ENCODE peak calls at places on chromosomes 16 and 17, in nine cellular contexts. U is mucosa of descending colon, K is astrocyte of the spinal cord, Q is cardiac muscle cell, H is MM.1S, F is mammary epithelial cell, X is bronchial epithelial cell, Y is breast epithelium, G is HCT116. D is an unnamed sample.
A peak's percentile ranks its signal among the peaks of the same experiment; 100 is the strongest.

GRCh38 chr17:59287452-59287851 is 44.0 kb upstream of the YPEL2 start:
- DNase-seq in U (no peak), K (peak; percentile 6), Q (no peak), H (peak; percentile 83), F (peak; percentile 51), X (peak; percentile 65), Y (no peak), G (peak; percentile 27), D (peak; percentile 67)

GRCh38 chr17:44875761-44876160 is 23.5 kb downstream of the EFTUD2 start:
- DNase-seq in U (no peak), K (no peak), Q (no peak), H (no peak), F (no peak), X (no peak), Y (no peak), G (no peak), D (no peak)

GRCh38 chr17:65656390-65657250 is 95.2 kb upstream of the AXIN2 start:
- DNase-seq in U (no peak), K (no peak), Q (no peak), H (no peak), F (no peak), X (no peak), Y (no peak), G (no peak), D (peak; percentile 24)

GRCh38 chr17:3894927-3895343 is 2.1 kb upstream of the CAMKK1 start:
- DNase-seq in U (no peak), K (no peak), Q (no peak), H (no peak), F (no peak), X (peak; percentile 74), Y (peak; percentile 62), G (no peak), D (peak; percentile 76)

GRCh38 chr16:11025120-11025531 is 80.8 kb downstream of the CLEC16A start:
- DNase-seq in U (no peak), K (no peak), Q (no peak), H (peak; percentile 26), F (no peak), X (no peak), Y (no peak), G (no peak), D (no peak)

GRCh38 chr17:7258731-7259554 is 3.3 kb downstream of the CLDN7 start:
- DNase-seq in U (peak; percentile 83), K (no peak), Q (no peak), H (no peak), F (peak; percentile 80), X (peak; percentile 91), Y (no peak), G (peak; percentile 62), D (peak; percentile 44)

GRCh38 chr17:55420067-55420775 is 1.4 kb downstream of the MMD start:
- DNase-seq in U (no peak), K (no peak), Q (no peak), H (no peak), F (no peak), X (no peak), Y (no peak), G (no peak), D (no peak)

GRCh38 chr16:50202926-50203624 is 50.0 kb downstream of the TENT4B start:
- DNase-seq in U (no peak), K (peak; percentile 95), Q (peak; percentile 29), H (no peak), F (peak; percentile 82), X (peak; percentile 87), Y (no peak), G (peak; percentile 62), D (peak; percentile 95)

GRCh38 chr16:3171855-3172593 is 16.0 kb upstream of the OR1F1 start:
- DNase-seq in U (no peak), K (no peak), Q (no peak), H (peak; percentile 44), F (peak; percentile 84), X (peak; percentile 69), Y (no peak), G (no peak), D (no peak)

GRCh38 chr17:80511222-80512180 is 33.1 kb upstream of the RPTOR start:
- DNase-seq in U (no peak), K (no peak), Q (peak; percentile 11), H (no peak), F (no peak), X (no peak), Y (no peak), G (no peak), D (no peak)
- TF ChIP-seq CTCF in U (no peak), K (peak; percentile 25), Q (no peak), H (peak; percentile 3), F (no peak), X (no peak), Y (no peak), G (no peak), D (no peak)

GRCh38 chr16:85208643-85209520 is 96.6 kb upstream of the CIBAR2 start:
- DNase-seq in U (peak; percentile 38), K (no peak), Q (no peak), H (no peak), F (no peak), X (no peak), Y (no peak), G (no peak), D (no peak)

GRCh38 chr16:85205747-85206471 is 93.6 kb upstream of the CIBAR2 start:
- DNase-seq in U (no peak), K (no peak), Q (peak; percentile 52), H (no peak), F (no peak), X (peak; percentile 18), Y (no peak), G (no peak), D (peak; percentile 50)

GRCh38 chr16:85208181-85208580 is 95.9 kb upstream of the CIBAR2 start:
- DNase-seq in U (peak; percentile 35), K (no peak), Q (no peak), H (no peak), F (no peak), X (no peak), Y (no peak), G (no peak), D (no peak)

GRCh38 chr16:85207357-85207921 is 95.2 kb upstream of the CIBAR2 start:
- DNase-seq in U (peak; percentile 35), K (no peak), Q (peak; percentile 54), H (no peak), F (no peak), X (no peak), Y (no peak), G (no peak), D (no peak)

DNA sequence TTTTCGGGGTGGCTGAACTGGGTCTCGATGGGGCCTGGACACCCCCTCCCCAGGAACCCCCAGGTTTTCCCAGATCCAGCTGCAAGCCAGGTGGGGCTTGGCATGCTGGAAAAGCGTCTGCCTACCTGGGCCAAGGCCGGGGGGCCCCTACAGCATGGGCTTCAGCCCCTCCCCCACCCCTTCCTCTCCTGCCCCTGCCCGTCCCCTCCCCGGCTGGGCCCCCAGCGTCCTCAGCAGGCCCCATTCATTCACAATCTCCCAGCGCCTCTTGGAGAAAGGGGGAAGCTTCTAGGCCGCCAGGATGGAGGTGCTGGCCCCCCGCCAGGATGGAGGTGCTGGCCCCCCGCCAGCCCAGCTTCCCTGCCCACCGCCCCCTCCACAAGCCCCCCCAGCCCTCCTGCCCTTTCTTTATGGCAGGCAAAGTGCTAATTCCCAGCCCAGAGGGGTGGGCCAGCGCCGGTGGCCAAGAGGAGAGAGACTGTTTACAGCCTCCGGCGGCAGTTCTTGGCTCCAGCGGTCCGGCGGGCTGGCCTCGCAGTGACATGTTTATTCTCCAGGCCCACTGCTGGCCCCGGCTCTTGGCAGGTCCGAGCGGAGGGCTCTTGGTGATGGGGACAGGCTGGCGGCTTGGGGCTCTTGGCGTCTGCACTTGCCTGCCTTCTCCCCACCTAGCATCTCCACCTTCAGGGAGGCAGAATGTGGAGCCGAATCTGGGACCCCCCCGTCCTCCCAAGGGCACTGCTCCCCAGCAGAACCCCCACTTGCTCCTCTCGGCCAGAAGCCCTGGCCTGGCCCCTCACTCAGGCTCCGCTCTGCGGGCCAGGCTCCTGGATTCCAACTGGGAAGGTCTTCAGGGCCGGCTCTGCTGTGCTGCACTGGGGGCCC is 94.4 kb upstream of the CIBAR2 start:
- DNase-seq in U (peak; percentile 76), K (no peak), Q (peak; percentile 87), H (no peak), F (no peak), X (no peak), Y (no peak), G (no peak), D (peak; percentile 40)
- H3K4me3 ChIP-seq in U (no peak overlapping the region), K (no peak overlapping the region), Q (no peak overlapping the region), H (no peak overlapping the region), F (no peak overlapping the region), X (no peak overlapping the region), Y (no peak overlapping the region), G (no peak overlapping the region), D (no peak overlapping the region)

GRCh38 chr16:2009791-2010510 is at the start of gene ZNF598:
- DNase-seq in U (peak; percentile 89), K (peak; percentile 86), Q (peak; percentile 94), H (peak; percentile 91), F (peak; percentile 85), X (peak; percentile 52), Y (peak; percentile 74), G (peak; percentile 60), D (peak; percentile 86)
- TF ChIP-seq CTCF in U (no peak), K (no peak), Q (no peak), H (no peak), F (no peak), X (peak; percentile 9), Y (no peak), G (no peak), D (no peak)

DNA sequence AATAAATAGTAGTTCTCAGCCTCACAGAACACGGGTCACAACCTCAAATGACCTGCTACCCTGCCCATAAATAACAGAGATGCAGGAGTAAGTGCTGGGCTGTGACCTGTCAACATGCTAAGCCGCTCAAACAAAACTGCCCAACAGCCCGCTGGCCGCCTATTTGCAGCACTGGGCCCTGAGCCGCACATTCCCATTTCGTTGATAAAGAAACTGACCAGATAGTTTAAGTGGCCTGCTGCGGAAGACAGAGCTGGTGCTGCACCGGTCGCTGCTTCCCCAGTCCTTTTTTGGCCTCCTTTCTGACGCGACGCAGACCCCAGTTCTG is 443 bp upstream of the SLC6A2 start:
- DNase-seq in U (no peak), K (no peak), Q (no peak), H (no peak), F (no peak), X (no peak), Y (no peak), G (no peak), D (no peak)
- H3K4me3 ChIP-seq in U (no peak overlapping the region), K (no peak overlapping the region), Q (no peak overlapping the region), H (no peak overlapping the region), F (no peak overlapping the region), X (peak overlapping the region; percentile 24), Y (peak overlapping the region; percentile 41), G (no peak overlapping the region), D (no peak overlapping the region)

GRCh38 chr17:22694362-22695227 is 1002.3 kb downstream of the KCNJ18 start:
- DNase-seq in U (no peak), K (no peak), Q (no peak), H (no peak), F (no peak), X (no peak), Y (no peak), G (no peak), D (no peak)
- TF ChIP-seq CTCF in U (no peak), K (peak; percentile 22), Q (peak; percentile 8), H (peak; percentile 46), F (no peak), X (no peak), Y (no peak), G (no peak), D (no peak)

D was measured in fibroblast of pulmonary artery.